ENCODE peak calls at places on chromosomes 16 and 17, in nine cellular contexts. D is brain microvascular endothelial cell, G is heart left ventricle, B is kidney, E is lower leg skin, X is foreskin fibroblast, U is A673, O is left lung, C is GM13977. P is an unnamed sample.

GRCh38 chr16:89721644-89722391 is 481 bp downstream of the ZNF276 start:
- DNase-seq in D (peak), U (peak), X (peak), C (no peak), O (peak), E (peak), B (peak), G (peak), P (peak)

GRCh38 chr16:55835578-55835977 is 2.7 kb upstream of the CES1 start:
- DNase-seq in C (no peak), E (peak), O (no peak), X (peak), U (peak), B (no peak), D (no peak), G (peak), P (peak)

GRCh38 chr16:15658149-15658548 is 8.1 kb downstream of the NDE1 start:
- DNase-seq in E (no peak), B (no peak), U (no peak), X (no peak), C (no peak), G (no peak), D (no peak), O (no peak), P (no peak)

GRCh38 chr16:50856991-50857390 is 115.1 kb downstream of the CYLD start:
- DNase-seq in D (no peak), U (no peak), X (no peak), E (no peak), O (no peak), C (no peak), G (no peak), B (no peak), P (no peak)

GRCh38 chr17:48998557-48999440 is 1.6 kb downstream of the IGF2BP1 start:
- DNase-seq in B (no peak), G (no peak), D (no peak), O (no peak), E (no peak), X (no peak), C (no peak), U (peak), P (no peak)

GRCh38 chr16:71794018-71794417 is 14.6 kb downstream of the AP1G1 start:
- DNase-seq in E (no peak), X (no peak), U (no peak), B (no peak), O (no peak), G (no peak), D (no peak), C (no peak), P (no peak)

GRCh38 chr17:43661699-43662431 is at the start of gene MEOX1:
- DNase-seq in O (no peak), C (peak), D (peak), B (no peak), X (peak), E (no peak), U (peak), G (peak), P (no peak)

GRCh38 chr17:31249742-31250141 is 47.3 kb downstream of the OMG start:
- DNase-seq in E (no peak), C (no peak), X (no peak), B (no peak), O (no peak), G (no peak), U (no peak), D (peak), P (no peak)

GRCh38 chr17:71470062-71470461 is 650.8 kb upstream of the SOX9 start:
- DNase-seq in O (no peak), G (no peak), B (no peak), U (no peak), D (no peak), E (no peak), X (no peak), C (no peak), P (no peak)

GRCh38 chr16:65889533-65889966 is 476.9 kb upstream of the CDH5 start:
- DNase-seq in U (peak), D (no peak), O (no peak), C (no peak), G (no peak), B (no peak), X (no peak), E (no peak), P (no peak)

GRCh38 chr17:28737316-28737715 is 6.5 kb upstream of the TRAF4 start:
- DNase-seq in B (peak), D (no peak), O (no peak), C (no peak), E (no peak), G (no peak), X (no peak), U (no peak), P (no peak)

GRCh38 chr16:84553873-84554399 is 49.5 kb upstream of the MEAK7 start:
- DNase-seq in U (no peak), D (no peak), X (no peak), G (no peak), O (no peak), B (no peak), E (no peak), C (no peak), P (no peak)

GRCh38 chr16:919658-920631 is 50.8 kb downstream of the LMF1 start:
- DNase-seq in O (no peak), X (peak), U (no peak), C (no peak), G (no peak), D (peak), E (peak), B (peak), P (no peak)

GRCh38 chr17:35240861-35241260 is 2.0 kb upstream of the SLFN5 start:
- DNase-seq in X (no peak), D (no peak), U (no peak), E (no peak), C (no peak), G (no peak), O (no peak), B (no peak), P (no peak)

GRCh38 chr17:47945529-47946508 is 4.4 kb downstream of the PNPO start:
- DNase-seq in C (no peak), O (no peak), U (no peak), E (no peak), D (no peak), B (no peak), G (no peak), X (no peak), P (peak)

GRCh38 chr16:1176280-1176897 is 23.5 kb downstream of the CACNA1H start:
- DNase-seq in U (no peak), C (no peak), E (no peak), G (no peak), O (no peak), D (no peak), B (no peak), X (no peak), P (no peak)

GRCh38 chr17:1055751-1056645 is 59.1 kb downstream of the TIMM22 start:
- DNase-seq in O (no peak), C (peak), X (peak), E (peak), D (peak), B (peak), U (peak), G (peak), P (no peak)

GRCh38 chr16:28139530-28139929 is 72.2 kb downstream of the XPO6 start:
- DNase-seq in X (no peak), G (no peak), C (no peak), D (no peak), U (no peak), B (no peak), E (no peak), O (no peak), P (no peak)

GRCh38 chr16:64428463-64428862 is 693.4 kb downstream of the CDH11 start:
- DNase-seq in B (no peak), C (no peak), E (no peak), U (peak), X (peak), O (no peak), D (peak), G (no peak), P (no peak)

GRCh38 chr17:78257810-78258322 is 26.4 kb downstream of the TMEM235 start:
- DNase-seq in G (peak), B (peak), O (no peak), X (no peak), E (no peak), D (peak), U (no peak), C (peak), P (peak)
- TF ChIP-seq CTCF in G (no peak), B (no peak), O (no peak), X (no peak), E (no peak), D (no peak), U (no peak), C (no peak), P (no peak)

GRCh38 chr17:73822371-73822770 is 178.1 kb upstream of the SDK2 start:
- DNase-seq in D (no peak), B (peak), C (no peak), E (no peak), G (no peak), X (no peak), U (no peak), O (no peak), P (no peak)

GRCh38 chr17:73819440-73820395 is 175.5 kb upstream of the SDK2 start:
- DNase-seq in C (no peak), G (no peak), D (no peak), O (no peak), B (no peak), U (no peak), X (no peak), E (no peak), P (no peak)

GRCh38 chr17:73823684-73824083 is 179.4 kb upstream of the SDK2 start:
- DNase-seq in B (no peak), O (no peak), X (no peak), U (no peak), E (no peak), D (no peak), C (no peak), G (no peak), P (no peak)

GRCh38 chr17:73821665-73822064 is 177.4 kb upstream of the SDK2 start:
- DNase-seq in X (no peak), C (no peak), G (no peak), O (no peak), U (no peak), D (no peak), B (no peak), E (no peak), P (no peak)

DNA sequence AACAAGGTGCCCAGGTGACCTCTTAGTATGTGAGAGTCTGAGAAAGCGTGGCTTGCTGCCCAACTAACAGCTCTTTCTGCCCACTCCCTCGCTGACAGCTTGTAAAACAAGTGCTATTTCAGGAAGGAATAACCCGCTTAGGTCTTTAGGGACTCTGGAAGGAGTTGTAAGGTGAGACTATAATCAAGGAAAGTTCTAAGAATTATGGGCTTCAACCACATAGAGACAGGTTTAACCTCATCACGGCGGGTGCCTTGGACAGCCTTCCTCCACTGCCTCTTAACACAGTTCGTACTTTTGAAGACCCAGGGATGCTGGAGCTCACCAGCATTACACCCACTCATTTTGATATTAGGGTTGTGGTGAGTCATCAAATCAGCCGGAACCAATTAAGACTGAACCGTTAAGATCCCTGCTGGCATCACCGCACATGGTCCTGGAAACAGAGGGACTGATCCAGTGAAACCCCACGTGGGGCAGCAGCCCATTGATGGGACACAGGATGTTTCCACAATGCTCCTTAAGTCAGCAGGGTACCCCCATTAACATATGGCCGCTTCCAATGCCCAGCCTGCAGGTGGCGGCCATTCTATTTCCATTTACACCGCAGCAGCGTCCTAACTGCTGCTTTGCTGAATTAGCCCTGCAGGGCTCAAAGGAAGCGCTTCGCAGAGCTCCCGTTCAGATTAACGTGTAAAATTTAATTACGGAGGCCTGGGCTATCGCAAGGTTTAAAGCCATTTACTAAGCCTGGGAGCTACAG is 176.6 kb upstream of the SDK2 start:
- DNase-seq in U (peak), G (no peak), B (peak), C (no peak), X (no peak), E (no peak), O (no peak), D (no peak), P (no peak)
- TF ChIP-seq CTCF in U (peak), G (peak), B (peak), C (peak), X (no peak), E (no peak), O (no peak), D (no peak), P (no peak)

GRCh38 chr16:81445143-81445922 is 725 bp downstream of the CMIP start:
- DNase-seq in B (peak), E (peak), C (peak), O (no peak), D (no peak), X (no peak), U (peak), G (no peak), P (peak)
- TF ChIP-seq CTCF in B (no peak), E (no peak), C (peak), O (peak), D (peak), X (peak), U (peak), G (peak), P (no peak)

GRCh38 chr16:86834451-86835035 is 256.2 kb downstream of the FOXL1 start:
- DNase-seq in C (no peak), X (no peak), D (peak), B (no peak), G (no peak), U (peak), E (no peak), O (no peak), P (no peak)
- TF ChIP-seq CTCF in C (no peak), X (peak), D (peak), B (no peak), G (peak), U (peak), E (no peak), O (no peak), P (no peak)

DNA sequence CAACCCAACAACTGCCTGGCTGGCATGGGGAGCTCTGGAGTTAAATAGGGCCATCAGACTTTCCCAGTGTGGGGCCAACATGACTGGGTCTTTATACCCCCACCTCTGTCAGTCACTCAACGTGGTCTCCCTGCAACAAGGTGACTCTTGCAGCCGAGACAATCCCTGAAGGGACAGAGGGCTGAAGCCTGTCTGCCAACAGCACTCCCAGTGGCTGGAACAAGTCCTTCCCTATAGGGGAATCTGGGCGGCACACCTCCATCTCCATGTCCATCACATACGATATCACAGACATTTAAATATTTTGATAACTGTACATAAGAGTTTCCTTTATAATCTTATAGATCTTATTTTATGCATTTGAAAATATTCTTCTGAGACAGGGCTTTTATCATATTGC is 4.8 kb upstream of the MAPT start:
- DNase-seq in X (no peak), B (no peak), O (no peak), C (no peak), D (no peak), G (no peak), E (no peak), U (no peak), P (no peak)
- TF ChIP-seq CTCF in X (no peak), B (no peak), O (no peak), C (no peak), D (peak), G (no peak), E (no peak), U (no peak), P (peak)

DNA sequence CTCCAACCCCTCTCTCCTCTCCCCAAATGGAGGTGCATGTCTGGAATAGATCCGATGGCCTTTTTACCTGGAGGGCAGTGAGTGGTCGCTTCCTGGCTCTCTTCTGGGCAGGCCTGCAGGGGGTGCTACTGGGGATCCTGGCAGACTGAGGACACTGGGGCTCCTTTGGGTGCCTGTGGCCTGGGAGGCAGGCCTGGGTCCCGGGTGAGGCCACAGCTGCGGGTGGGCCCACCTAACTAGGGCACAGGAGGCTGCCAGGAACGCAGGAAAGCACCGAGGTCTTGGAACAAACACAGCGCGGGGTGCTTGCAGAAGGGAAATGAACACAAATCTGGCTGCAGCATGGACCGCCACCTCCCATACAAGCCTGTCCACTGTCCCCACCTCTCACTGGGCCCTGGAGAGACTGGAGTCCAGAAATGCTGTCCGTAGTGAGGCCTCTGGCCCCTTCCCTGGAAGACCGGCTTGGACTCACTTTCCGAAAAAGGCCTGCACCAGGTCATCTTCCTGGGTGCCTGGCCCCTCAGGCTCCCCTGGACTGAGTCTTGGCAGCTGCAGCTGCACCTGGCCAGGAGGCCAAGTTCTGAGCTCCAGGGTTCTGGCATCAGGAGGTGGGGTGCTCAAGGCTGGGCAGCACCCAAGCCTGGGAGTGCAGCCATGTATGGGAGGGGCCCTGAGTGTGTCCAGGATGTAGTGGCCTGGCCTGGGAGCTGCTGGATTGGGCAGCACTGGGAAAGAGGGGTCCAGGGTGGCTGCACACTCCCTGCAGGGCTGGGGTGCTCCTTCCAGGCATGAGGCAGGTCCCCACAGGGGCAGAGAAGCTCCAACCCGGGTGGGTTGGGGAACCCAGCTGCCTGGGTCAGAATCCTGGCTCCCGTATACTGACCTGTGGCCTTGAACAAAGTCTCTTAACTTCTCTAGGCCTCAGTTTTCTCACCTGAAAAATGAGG is 195.1 kb downstream of the IRF8 start:
- DNase-seq in U (no peak), C (no peak), X (no peak), D (no peak), O (peak), G (no peak), E (no peak), B (peak), P (peak)
- TF ChIP-seq CTCF in U (peak), C (no peak), X (no peak), D (peak), O (no peak), G (no peak), E (no peak), B (no peak), P (no peak)

GRCh38 chr16:58000706-58001676 is at the start of gene USB1:
- DNase-seq in G (peak), U (peak), E (peak), D (peak), B (peak), X (peak), C (peak), O (peak), P (peak)
- TF ChIP-seq CTCF in G (peak), U (peak), E (no peak), D (peak), B (peak), X (peak), C (peak), O (peak), P (peak)

P was measured in right lobe of liver.